ENCODE peak calls at places on chromosomes 5 and 9, in ten cellular contexts. X is activated CD8-positive, alpha-beta memory T cell treated with anti-CD3 and anti-CD28 coated beads, Interleukin-2, amount 50 U/mL, for 48 hours; O is stimulated activated CD4-positive, alpha-beta T cell treated with anti-CD3 and anti-CD28 coated beads, Interleukin-15, amount 100 ng/mL, for 1 hour; C is transverse colon; R is DMS153; V is mucosa of gallbladder; D is fibroblast of mammary gland; A is heart left ventricle; S is T-helper 2 cell; F is NCI-H1105. K is an unnamed sample.

GRCh38 chr5:9691261-9691660 is 61.1 kb upstream of the TAS2R1 start:
- DNase-seq in X (no peak), O (no peak), C (no peak), R (no peak), V (no peak), D (no peak), A (no peak), S (no peak), F (no peak), K (no peak)

GRCh38 chr5:92907914-92908606 is 673.0 kb downstream of the NR2F1-AS1 start:
- DNase-seq in X (no peak), O (no peak), C (no peak), R (no peak), V (no peak), D (peak; percentile 77), A (no peak), S (no peak), F (no peak), K (peak; percentile 78)

GRCh38 chr5:166617507-166617906 is 1673.9 kb upstream of the WWC1 start:
- DNase-seq in X (no peak), O (no peak), C (no peak), R (no peak), V (no peak), D (no peak), A (no peak), S (no peak), F (no peak), K (no peak)

GRCh38 chr9:114080773-114081440 is 2.8 kb upstream of the AMBP start:
- DNase-seq in X (no peak), O (no peak), C (peak; percentile 61), R (no peak), V (peak; percentile 75), D (no peak), A (no peak), S (no peak), F (no peak), K (no peak)

GRCh38 chr5:1831677-1832313 is 30.6 kb downstream of the NDUFS6 start:
- DNase-seq in X (no peak), O (no peak), C (no peak), R (no peak), V (no peak), D (no peak), A (peak; percentile 9), S (no peak), F (no peak), K (peak; percentile 4)

GRCh38 chr5:15487228-15487627 is 12.8 kb upstream of the FBXL7 start:
- DNase-seq in X (no peak), O (no peak), C (no peak), R (no peak), V (no peak), D (no peak), A (no peak), S (no peak), F (no peak), K (no peak)

GRCh38 chr5:14332746-14333145 is 189.6 kb downstream of the TRIO start:
- DNase-seq in X (no peak), O (no peak), C (no peak), R (no peak), V (no peak), D (no peak), A (no peak), S (no peak), F (no peak), K (no peak)

GRCh38 chr5:26740182-26740581 is 298.2 kb downstream of the CDH9 start:
- DNase-seq in X (no peak), O (no peak), C (no peak), R (no peak), V (no peak), D (no peak), A (no peak), S (no peak), F (no peak), K (no peak)

GRCh38 chr5:38543074-38543473 is 13.4 kb downstream of the LIFR start:
- DNase-seq in X (no peak), O (no peak), C (no peak), R (no peak), V (no peak), D (no peak), A (no peak), S (no peak), F (no peak), K (no peak)